ENCODE peak calls at places on chromosomes 3 and 15, in four cellular contexts. W is SK-N-SH, U is K562, I is GM12878. X is an unnamed sample.

GRCh38 chr15:99568548-99569352 is 3.0 kb downstream of the MEF2A start:
- DNase-seq in W (no peak), U (no peak), I (no peak), X (no peak)

GRCh38 chr3:166291510-166291909 is 454.3 kb upstream of the BCHE start:
- DNase-seq in W (no peak), U (no peak), I (no peak), X (peak)

GRCh38 chr15:82995938-82996337 is 9.9 kb downstream of the RAMAC start:
- DNase-seq in W (no peak), U (no peak), I (no peak), X (no peak)

GRCh38 chr3:65664927-65665326 is 373.8 kb downstream of the MAGI1 start:
- DNase-seq in W (no peak), U (peak), I (no peak), X (no peak)

GRCh38 chr3:156631323-156631722 is 43.1 kb upstream of the TIPARP start:
- DNase-seq in W (no peak), U (no peak), I (no peak), X (no peak)

GRCh38 chr15:78263907-78264303 is 457 bp upstream of the DNAJA4 start:
- DNase-seq in W (no peak), U (no peak), I (no peak), X (no peak)

GRCh38 chr3:71905426-71905825 is 120.5 kb upstream of the PROK2 start:
- DNase-seq in W (no peak), U (no peak), I (peak), X (no peak)

GRCh38 chr15:57680021-57680420 is 26.5 kb upstream of the POLR2M start:
- DNase-seq in W (no peak), U (no peak), I (no peak), X (no peak)

GRCh38 chr15:62758126-62758951 is 284.2 kb upstream of the TPM1 start:
- DNase-seq in W (peak), U (no peak), I (no peak), X (no peak)

GRCh38 chr3:2772803-2773202 is 337.4 kb downstream of the IL5RA start:
- DNase-seq in W (peak), U (no peak), I (no peak), X (no peak)

GRCh38 chr15:66777596-66778313 is 75.7 kb downstream of the SMAD6 start:
- DNase-seq in W (no peak), U (no peak), I (no peak), X (no peak)

GRCh38 chr3:134044459-134044858 is 14.7 kb upstream of the SLCO2A1 start:
- DNase-seq in W (no peak), U (no peak), I (no peak), X (no peak)

GRCh38 chr3:44685128-44685800 is 27.2 kb upstream of the ZNF502 start:
- DNase-seq in W (peak), U (peak), I (peak), X (peak)

GRCh38 chr3:23991236-23992050 is 46.4 kb downstream of the NR1D2 start:
- DNase-seq in W (peak), U (no peak), I (no peak), X (no peak)

GRCh38 chr3:45127130-45127822 is 18.9 kb downstream of the CDCP1 start:
- DNase-seq in W (no peak), U (no peak), I (no peak), X (no peak)

GRCh38 chr3:100401674-100402036 is 316 bp downstream of the LNP1 start:
- DNase-seq in W (peak), U (peak), I (no peak), X (peak)

GRCh38 chr15:62648954-62649353 is 393.6 kb upstream of the TPM1 start:
- DNase-seq in W (no peak), U (no peak), I (peak), X (no peak)

GRCh38 chr3:36248374-36248773 is 131.9 kb upstream of the STAC start:
- DNase-seq in W (no peak), U (no peak), I (no peak), X (no peak)

GRCh38 chr3:108125550-108126071 is 34.8 kb upstream of the CD47 start:
- DNase-seq in W (no peak), U (peak), I (peak), X (no peak)

GRCh38 chr15:65646486-65646885 is 24.7 kb downstream of the SLC24A1 start:
- DNase-seq in W (no peak), U (no peak), I (no peak), X (no peak)

GRCh38 chr3:127702151-127702578 is 29.4 kb downstream of the ABTB1 start:
- DNase-seq in W (no peak), U (peak), I (no peak), X (no peak)

GRCh38 chr3:13346481-13347389 is 73.4 kb downstream of the NUP210 start:
- DNase-seq in W (peak), U (no peak), I (no peak), X (peak)

GRCh38 chr3:59268170-59268569 is 218.3 kb upstream of the CFAP20DC start:
- DNase-seq in W (no peak), U (no peak), I (no peak), X (no peak)

GRCh38 chr3:100334340-100335136 is at the start of gene NIT2:
- DNase-seq in W (peak), U (peak), I (no peak), X (peak)

GRCh38 chr3:71010731-71011455 is 572.6 kb downstream of the FOXP1 start:
- DNase-seq in W (no peak), U (peak), I (peak), X (no peak)

GRCh38 chr3:43870110-43870509 is 179.4 kb downstream of the ABHD5 start:
- DNase-seq in W (no peak), U (no peak), I (no peak), X (no peak)

GRCh38 chr15:70602834-70603560 is 160.4 kb downstream of the UACA start:
- DNase-seq in W (no peak), U (no peak), I (no peak), X (no peak)

GRCh38 chr3:3817870-3818269 is 18.6 kb downstream of the LRRN1 start:
- DNase-seq in W (no peak), U (no peak), I (no peak), X (no peak)

GRCh38 chr15:56241374-56242085 is 2.1 kb downstream of the RFX7 start:
- DNase-seq in W (no peak), U (no peak), I (no peak), X (no peak)

GRCh38 chr3:107212709-107213664 is 164.3 kb upstream of the CCDC54 start:
- DNase-seq in W (no peak), U (no peak), I (no peak), X (no peak)

GRCh38 chr3:172156309-172156998 is 117.1 kb downstream of the FNDC3B start:
- DNase-seq in W (no peak), U (no peak), I (no peak), X (peak)

GRCh38 chr3:159239054-159239453 is 437.2 kb downstream of the MFSD1 start:
- DNase-seq in W (no peak), U (no peak), I (no peak), X (no peak)

GRCh38 chr15:52254331-52254730 is 41.3 kb downstream of the MYO5C start:
- DNase-seq in W (no peak), U (no peak), I (no peak), X (no peak)

GRCh38 chr15:33357845-33358244 is 47.1 kb downstream of the RYR3 start:
- DNase-seq in W (no peak), U (no peak), I (no peak), X (no peak)

GRCh38 chr3:142808103-142808917 is 80.6 kb downstream of the PCOLCE2 start:
- DNase-seq in W (no peak), U (no peak), I (no peak), X (no peak)

GRCh38 chr15:39625451-39625850 is 44.6 kb downstream of the THBS1 start:
- DNase-seq in W (no peak), U (no peak), I (no peak), X (no peak)

GRCh38 chr3:106281231-106281630 is 412.4 kb upstream of the CBLB start:
- DNase-seq in W (no peak), U (no peak), I (no peak), X (no peak)

GRCh38 chr3:11140054-11140712 is 14.1 kb upstream of the HRH1 start:
- DNase-seq in W (no peak), U (no peak), I (peak), X (no peak)

GRCh38 chr15:99980791-99981190 is 247.6 kb upstream of the LYSMD4 start:
- DNase-seq in W (no peak), U (no peak), I (no peak), X (no peak)

GRCh38 chr3:162569314-162569713 is 1072.7 kb downstream of the OTOL1 start:
- DNase-seq in W (no peak), U (no peak), I (no peak), X (no peak)
- TF ChIP-seq CTCF in W (no peak), U (no peak), I (no peak), X (no peak)

DNA sequence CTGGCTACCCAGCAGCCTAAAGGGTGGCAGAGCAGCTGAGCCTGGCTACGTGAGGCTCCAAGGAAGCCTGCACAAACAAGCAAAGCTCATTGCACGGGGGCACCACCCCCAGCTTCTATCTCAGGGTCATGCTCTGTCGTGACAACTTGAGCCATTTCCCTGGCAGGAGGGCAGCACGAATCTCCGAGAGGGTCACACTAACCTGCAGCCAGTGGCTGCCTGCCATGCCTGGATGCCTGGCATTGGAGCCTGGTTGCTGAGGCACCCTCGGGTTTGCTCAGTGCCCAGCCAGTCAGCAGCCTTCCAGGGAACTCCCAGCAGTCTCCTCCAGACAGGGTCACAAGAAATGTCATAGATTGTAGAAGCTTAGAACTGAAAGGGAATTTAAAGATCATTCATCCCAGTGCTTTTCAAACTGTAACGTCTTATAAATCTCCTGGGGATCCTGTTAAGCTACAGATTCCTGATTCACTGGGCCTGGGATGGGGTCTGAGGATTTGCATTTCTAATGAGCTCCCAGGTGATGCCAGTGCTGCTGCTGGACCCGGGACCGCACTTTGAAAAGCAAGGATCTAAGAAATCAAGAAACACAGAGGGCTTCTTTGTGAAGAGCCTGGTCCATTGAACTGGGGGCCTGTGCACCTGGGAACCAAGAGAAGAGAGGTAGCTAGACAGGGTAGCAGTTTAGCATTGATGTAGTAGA is 48.4 kb downstream of the TMEM266 start:
- DNase-seq in W (no peak), U (no peak), I (no peak), X (no peak)
- TF ChIP-seq USF1 in W (no peak), U (no peak), I (no peak), X (no peak)

GRCh38 chr15:40766194-40766830 is 2.4 kb downstream of the GCHFR start:
- DNase-seq in W (peak), U (no peak), I (no peak), X (no peak)

GRCh38 chr15:40764766-40765136 is 883 bp downstream of the GCHFR start:
- DNase-seq in W (no peak), U (no peak), I (no peak), X (no peak)

GRCh38 chr15:40766906-40767837 is 2.6 kb upstream of the C15orf62 start:
- DNase-seq in W (peak), U (peak), I (no peak), X (no peak)

GRCh38 chr15:40762919-40763800 is 708 bp upstream of the GCHFR start:
- DNase-seq in W (peak), U (peak), I (no peak), X (peak)

DNA sequence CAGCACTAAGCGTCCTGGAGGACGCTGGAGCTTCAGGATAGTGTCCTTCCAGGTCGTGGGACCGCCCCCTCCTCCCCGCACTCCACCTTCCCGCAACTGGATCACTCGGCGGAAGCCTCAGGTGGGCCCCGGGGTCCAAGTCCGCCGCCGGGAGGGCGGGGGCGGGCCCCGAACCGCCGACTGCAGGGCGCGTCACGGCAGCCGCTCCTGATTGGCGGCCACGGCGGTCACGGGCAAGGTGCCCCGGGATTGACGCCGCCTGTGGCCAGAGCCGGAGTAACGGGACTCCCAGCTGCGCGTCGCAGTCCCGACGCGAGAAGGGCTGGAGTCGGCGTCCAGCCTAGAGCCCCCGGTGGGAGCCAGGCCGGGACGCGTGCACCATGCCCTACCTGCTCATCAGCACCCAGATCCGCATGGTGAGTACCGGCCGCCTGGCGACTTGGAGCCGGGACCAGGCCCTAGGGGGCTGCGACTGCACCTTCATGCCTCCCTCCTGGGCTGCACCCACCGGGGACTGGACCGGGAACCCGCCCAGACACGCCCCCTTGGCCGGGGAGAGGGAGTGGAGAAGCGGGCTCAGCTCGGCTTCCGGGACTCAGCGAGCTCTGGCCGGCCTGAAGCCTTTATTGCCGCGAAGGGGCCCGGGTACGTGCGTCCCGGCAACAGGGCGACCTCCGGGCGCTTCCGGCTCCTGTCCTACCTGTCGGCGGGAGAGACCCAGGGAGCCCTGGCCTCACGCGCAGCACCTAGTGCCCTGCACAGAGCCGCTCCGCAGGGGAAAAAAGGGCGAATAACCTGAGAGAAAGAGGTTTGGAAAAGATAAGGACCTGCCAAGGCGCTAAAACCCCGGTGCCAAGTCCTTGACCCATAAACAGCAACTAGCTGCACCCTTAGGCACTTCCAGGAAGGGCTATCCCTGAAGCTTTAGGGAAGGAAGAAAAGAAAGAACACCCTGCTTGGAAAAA is at the start of gene GCHFR:
- DNase-seq in W (peak), U (peak), I (no peak), X (peak)
- TF ChIP-seq CTCF in W (no peak), U (peak), I (peak), X (no peak)

GRCh38 chr3:39296197-39297077 is 16.6 kb upstream of the CX3CR1 start:
- DNase-seq in W (no peak), U (no peak), I (no peak), X (no peak)

GRCh38 chr3:39294446-39295183 is 14.8 kb upstream of the CX3CR1 start:
- DNase-seq in W (no peak), U (no peak), I (no peak), X (no peak)

GRCh38 chr3:39302178-39302577 is 22.3 kb upstream of the CX3CR1 start:
- DNase-seq in W (no peak), U (no peak), I (no peak), X (no peak)

GRCh38 chr3:39295184-39295775 is 15.4 kb upstream of the CX3CR1 start:
- DNase-seq in W (no peak), U (no peak), I (peak), X (no peak)

DNA sequence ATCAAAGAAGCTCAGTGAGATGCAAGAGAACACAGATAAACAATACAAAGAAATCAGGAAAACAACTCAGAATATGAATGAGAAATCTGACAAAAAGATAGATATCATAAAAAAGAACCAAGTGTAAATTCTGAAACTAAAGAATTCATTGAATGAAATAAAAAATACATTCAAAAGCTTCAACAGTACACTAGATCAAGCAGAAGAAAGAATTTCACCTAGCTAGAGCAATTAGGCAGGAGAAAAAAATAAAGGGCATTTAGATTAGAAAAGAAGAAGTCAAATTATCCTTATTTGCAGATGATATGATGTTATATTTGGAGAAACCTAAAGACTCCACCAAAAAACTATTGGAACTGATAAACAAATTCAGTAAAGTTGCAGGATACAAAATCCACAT is 19.4 kb upstream of the CX3CR1 start:
- DNase-seq in W (no peak), U (no peak), I (no peak), X (no peak)
- TF ChIP-seq USF1 in W (no peak), U (no peak), I (no peak), X (no peak)

GRCh38 chr3:29583861-29584260 is 303.0 kb downstream of the RBMS3 start:
- DNase-seq in W (no peak), U (no peak), I (no peak), X (no peak)
- TF ChIP-seq CTCF in W (no peak), U (no peak), I (no peak), X (no peak)

GRCh38 chr15:69459063-69459462 is 6.4 kb downstream of the RPLP1 start:
- DNase-seq in W (no peak), U (no peak), I (no peak), X (no peak)

GRCh38 chr15:69462493-69463181 is 10.0 kb downstream of the RPLP1 start:
- DNase-seq in W (peak), U (peak), I (peak), X (peak)

GRCh38 chr15:69463182-69463756 is 10.7 kb downstream of the RPLP1 start:
- DNase-seq in W (no peak), U (no peak), I (no peak), X (no peak)

GRCh38 chr15:69460481-69460880 is 7.9 kb downstream of the RPLP1 start:
- DNase-seq in W (no peak), U (no peak), I (no peak), X (no peak)

GRCh38 chr15:69462030-69462492 is 9.4 kb downstream of the RPLP1 start:
- DNase-seq in W (peak), U (no peak), I (no peak), X (no peak)
- TF ChIP-seq USF1 in W (no peak), U (no peak), I (no peak), X (no peak)

DNA sequence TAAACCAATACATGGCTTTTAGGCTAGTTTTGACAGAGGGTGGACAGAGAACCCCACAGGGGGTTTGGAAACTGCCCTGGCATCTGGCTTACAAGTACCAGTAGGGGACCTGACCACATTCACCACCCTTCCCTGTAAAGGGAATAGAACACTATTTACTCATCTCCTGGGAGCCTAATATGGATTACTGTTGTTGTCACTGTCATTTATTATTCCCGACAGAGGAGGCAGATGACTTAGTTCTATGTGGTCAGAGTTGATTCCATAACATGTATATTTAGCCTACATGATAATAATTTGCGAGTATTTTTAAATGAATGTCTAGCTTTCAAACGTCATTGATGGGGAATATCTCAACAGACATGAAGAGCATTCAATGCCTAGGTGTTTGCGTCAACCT is 15.9 kb downstream of the ZBTB38 start:
- DNase-seq in W (no peak), U (no peak), I (no peak), X (no peak)
- TF ChIP-seq CTCF in W (no peak), U (no peak), I (no peak), X (no peak)

GRCh38 chr3:160885791-160886286 is 129.8 kb downstream of the PPM1L start:
- DNase-seq in W (no peak), U (peak), I (peak), X (peak)
- TF ChIP-seq USF1 in W (no peak), U (no peak), I (no peak), X (peak)

GRCh38 chr3:196632033-196632751 is 7.3 kb upstream of the NRROS start:
- DNase-seq in W (peak), U (peak), I (peak), X (peak)
- TF ChIP-seq CTCF in W (peak), U (peak), I (peak), X (no peak)

DNA sequence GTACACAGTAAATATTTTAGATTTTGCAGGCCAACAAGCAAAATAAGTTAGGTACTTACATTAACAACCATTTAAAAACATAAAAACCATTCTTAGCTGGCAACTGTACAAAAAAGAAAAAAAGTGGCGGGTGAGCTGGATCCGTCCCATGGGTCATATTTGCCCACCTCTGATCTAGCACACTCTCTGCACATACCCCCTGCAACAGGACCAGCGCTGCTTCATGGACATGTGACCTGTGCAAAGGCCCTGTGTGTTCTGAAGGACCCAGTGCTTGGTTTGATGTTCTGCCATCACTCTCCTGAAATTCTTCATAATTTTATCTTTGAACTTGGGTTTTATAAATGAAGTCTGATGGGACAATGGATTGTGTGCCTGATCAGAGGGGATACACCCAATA is 72.5 kb upstream of the ACAN start:
- DNase-seq in W (no peak), U (no peak), I (no peak), X (no peak)
- TF ChIP-seq USF1 in W (no peak), U (no peak), I (no peak), X (no peak)